ENCODE peak calls at places on chromosomes 3 and 15, in seven cellular contexts. One of them, this sample, is unnamed.

GRCh38 chr15:49196856-49197255 is 26.8 kb downstream of the GALK2 start:
- DNase-seq in Karpas-422: no peak
- DNase-seq in GM23248: no peak
- DNase-seq in colonic mucosa: no peak
- DNase-seq in fibroblast of lung: no peak
- DNase-seq in neuronal stem cell: no peak
- DNase-seq in PC-3: no peak
- DNase-seq in this sample: no peak

GRCh38 chr15:56052389-56053045 is 59.1 kb upstream of the NEDD4 start:
- DNase-seq in PC-3: peak; percentile 67
- DNase-seq in colonic mucosa: no peak
- DNase-seq in neuronal stem cell: no peak
- DNase-seq in fibroblast of lung: peak; percentile 53
- DNase-seq in GM23248: peak; percentile 71
- DNase-seq in Karpas-422: peak; percentile 77
- DNase-seq in this sample: peak; percentile 42

GRCh38 chr3:158167737-158168469 is 58.0 kb downstream of the RSRC1 start:
- DNase-seq in fibroblast of lung: peak; percentile 98
- DNase-seq in PC-3: peak; percentile 90
- DNase-seq in Karpas-422: no peak
- DNase-seq in GM23248: peak; percentile 95
- DNase-seq in neuronal stem cell: no peak
- DNase-seq in colonic mucosa: no peak
- DNase-seq in this sample: peak; percentile 98

GRCh38 chr15:81023483-81024264 is 23.0 kb downstream of the TLNRD1 start:
- DNase-seq in fibroblast of lung: peak; percentile 69
- DNase-seq in colonic mucosa: peak; percentile 49
- DNase-seq in Karpas-422: no peak
- DNase-seq in GM23248: peak; percentile 92
- DNase-seq in neuronal stem cell: no peak
- DNase-seq in PC-3: peak; percentile 15
- DNase-seq in this sample: peak; percentile 61

GRCh38 chr3:73804204-73804603 is 179.5 kb upstream of the PDZRN3 start:
- DNase-seq in GM23248: no peak
- DNase-seq in PC-3: no peak
- DNase-seq in colonic mucosa: no peak
- DNase-seq in Karpas-422: no peak
- DNase-seq in neuronal stem cell: no peak
- DNase-seq in fibroblast of lung: no peak
- DNase-seq in this sample: no peak

GRCh38 chr3:53101956-53102355 is 28.3 kb downstream of the RFT1 start:
- DNase-seq in fibroblast of lung: no peak
- DNase-seq in PC-3: no peak
- DNase-seq in Karpas-422: no peak
- DNase-seq in GM23248: no peak
- DNase-seq in colonic mucosa: no peak
- DNase-seq in neuronal stem cell: no peak
- DNase-seq in this sample: no peak

GRCh38 chr3:73511555-73511954 is 113.2 kb downstream of the PDZRN3 start:
- DNase-seq in GM23248: no peak
- DNase-seq in Karpas-422: no peak
- DNase-seq in fibroblast of lung: no peak
- DNase-seq in neuronal stem cell: no peak
- DNase-seq in PC-3: no peak
- DNase-seq in colonic mucosa: peak; percentile 43
- DNase-seq in this sample: no peak

GRCh38 chr3:138450704-138451424 is 16.4 kb downstream of the ESYT3 start:
- DNase-seq in Karpas-422: no peak
- DNase-seq in PC-3: no peak
- DNase-seq in fibroblast of lung: no peak
- DNase-seq in neuronal stem cell: no peak
- DNase-seq in GM23248: no peak
- DNase-seq in colonic mucosa: no peak
- DNase-seq in this sample: no peak

GRCh38 chr15:29924750-29925149 is 102.5 kb upstream of the TJP1 start:
- DNase-seq in GM23248: peak; percentile 48
- DNase-seq in neuronal stem cell: peak; percentile 62
- DNase-seq in fibroblast of lung: peak; percentile 93
- DNase-seq in colonic mucosa: no peak
- DNase-seq in Karpas-422: no peak
- DNase-seq in PC-3: peak; percentile 89
- DNase-seq in this sample: peak; percentile 89

GRCh38 chr3:156643729-156644389 is 30.5 kb upstream of the TIPARP start:
- DNase-seq in neuronal stem cell: no peak
- DNase-seq in Karpas-422: peak; percentile 57
- DNase-seq in fibroblast of lung: peak; percentile 44
- DNase-seq in PC-3: no peak
- DNase-seq in GM23248: peak; percentile 62
- DNase-seq in colonic mucosa: peak; percentile 27
- DNase-seq in this sample: peak; percentile 37

GRCh38 chr3:36483709-36484108 is 103.4 kb downstream of the STAC start:
- DNase-seq in neuronal stem cell: no peak
- DNase-seq in GM23248: no peak
- DNase-seq in fibroblast of lung: no peak
- DNase-seq in colonic mucosa: no peak
- DNase-seq in Karpas-422: no peak
- DNase-seq in PC-3: no peak
- DNase-seq in this sample: no peak

GRCh38 chr15:78712797-78713515 is 71.9 kb upstream of the CHRNB4 start:
- DNase-seq in colonic mucosa: no peak
- DNase-seq in neuronal stem cell: no peak
- DNase-seq in fibroblast of lung: no peak
- DNase-seq in PC-3: no peak
- DNase-seq in Karpas-422: no peak
- DNase-seq in GM23248: no peak
- DNase-seq in this sample: no peak

GRCh38 chr15:83320404-83320803 is 35.9 kb upstream of the BNC1 start:
- DNase-seq in PC-3: no peak
- DNase-seq in fibroblast of lung: peak; percentile 77
- DNase-seq in colonic mucosa: no peak
- DNase-seq in Karpas-422: no peak
- DNase-seq in neuronal stem cell: no peak
- DNase-seq in GM23248: peak; percentile 17
- DNase-seq in this sample: peak; percentile 75

GRCh38 chr3:10505050-10505790 is at the start of gene ATP2B2:
- DNase-seq in colonic mucosa: no peak
- DNase-seq in fibroblast of lung: peak; percentile 9
- DNase-seq in Karpas-422: no peak
- DNase-seq in GM23248: peak; percentile 13
- DNase-seq in PC-3: no peak
- DNase-seq in neuronal stem cell: peak; percentile 24
- DNase-seq in this sample: no peak

GRCh38 chr3:12955651-12956315 is 114.4 kb upstream of the RPL32 start:
- DNase-seq in neuronal stem cell: no peak
- DNase-seq in colonic mucosa: no peak
- DNase-seq in PC-3: no peak
- DNase-seq in fibroblast of lung: no peak
- DNase-seq in GM23248: no peak
- DNase-seq in Karpas-422: no peak
- DNase-seq in this sample: no peak

GRCh38 chr3:110881069-110881468 is 190.5 kb upstream of the NECTIN3 start:
- DNase-seq in GM23248: peak; percentile 13
- DNase-seq in Karpas-422: no peak
- DNase-seq in PC-3: peak; percentile 64
- DNase-seq in colonic mucosa: peak; percentile 28
- DNase-seq in neuronal stem cell: no peak
- DNase-seq in fibroblast of lung: peak; percentile 61
- DNase-seq in this sample: peak; percentile 49

GRCh38 chr3:120816728-120817127 is 74.2 kb downstream of the GTF2E1 start:
- DNase-seq in colonic mucosa: no peak
- DNase-seq in fibroblast of lung: peak; percentile 18
- DNase-seq in Karpas-422: no peak
- DNase-seq in PC-3: no peak
- DNase-seq in GM23248: no peak
- DNase-seq in neuronal stem cell: no peak
- DNase-seq in this sample: no peak

GRCh38 chr3:111768571-111769100 is 90.4 kb upstream of the PHLDB2 start:
- DNase-seq in GM23248: peak; percentile 97
- DNase-seq in neuronal stem cell: no peak
- DNase-seq in Karpas-422: no peak
- DNase-seq in PC-3: peak; percentile 97
- DNase-seq in fibroblast of lung: peak; percentile 100
- DNase-seq in colonic mucosa: no peak
- DNase-seq in this sample: peak; percentile 100

GRCh38 chr3:42871592-42872196 is 4.0 kb downstream of the CYP8B1 start:
- DNase-seq in fibroblast of lung: peak; percentile 14
- DNase-seq in PC-3: no peak
- DNase-seq in colonic mucosa: no peak
- DNase-seq in Karpas-422: peak; percentile 20
- DNase-seq in GM23248: no peak
- DNase-seq in neuronal stem cell: no peak
- DNase-seq in this sample: no peak

GRCh38 chr3:42874749-42875148 is 930 bp downstream of the CYP8B1 start:
- DNase-seq in fibroblast of lung: no peak
- DNase-seq in PC-3: no peak
- DNase-seq in colonic mucosa: no peak
- DNase-seq in Karpas-422: peak; percentile 28
- DNase-seq in GM23248: no peak
- DNase-seq in neuronal stem cell: no peak
- DNase-seq in this sample: no peak

GRCh38 chr3:42872718-42873117 is 3.0 kb downstream of the CYP8B1 start:
- DNase-seq in neuronal stem cell: no peak
- DNase-seq in colonic mucosa: no peak
- DNase-seq in Karpas-422: no peak
- DNase-seq in GM23248: peak; percentile 20
- DNase-seq in fibroblast of lung: no peak
- DNase-seq in PC-3: no peak
- DNase-seq in this sample: no peak

GRCh38 chr3:42875325-42876151 is at the start of gene CYP8B1:
- DNase-seq in neuronal stem cell: no peak
- DNase-seq in Karpas-422: peak; percentile 29
- DNase-seq in PC-3: no peak
- DNase-seq in fibroblast of lung: no peak
- DNase-seq in GM23248: no peak
- DNase-seq in colonic mucosa: no peak
- DNase-seq in this sample: no peak

DNA sequence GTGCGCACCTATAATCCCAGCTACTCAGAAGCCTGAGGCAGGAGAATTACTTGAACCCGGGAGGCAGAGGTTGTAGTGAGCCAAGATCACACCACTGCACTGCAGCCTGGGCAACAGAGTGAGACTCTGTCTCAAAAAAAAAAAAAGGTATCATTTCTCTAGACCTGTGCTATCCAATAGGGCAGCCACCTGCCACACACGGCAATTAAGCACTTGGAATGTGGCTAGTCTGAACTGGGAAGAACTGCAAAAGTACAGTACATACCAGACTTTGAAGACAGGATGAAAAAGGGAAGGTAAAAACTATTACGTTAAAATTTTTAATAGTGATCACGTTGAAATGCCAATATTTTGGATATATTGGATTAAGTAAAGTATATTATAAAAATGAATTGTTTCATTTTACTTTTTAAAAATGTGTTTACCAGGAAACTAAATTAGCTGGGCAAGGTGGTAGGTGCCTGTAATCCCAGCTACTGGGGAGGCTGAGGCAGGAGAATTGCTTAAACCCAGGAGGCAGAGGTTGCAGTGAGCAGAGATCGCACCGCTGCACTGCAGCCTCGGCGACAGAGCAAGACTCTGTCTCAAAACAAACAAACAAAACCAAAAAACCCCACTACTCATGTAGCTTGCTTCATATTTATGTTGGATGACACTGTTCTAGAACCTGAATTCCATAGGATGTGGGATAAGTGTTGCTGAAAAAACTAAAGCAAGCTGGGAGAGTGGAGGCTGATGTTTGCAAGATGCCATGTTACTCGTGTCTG is 2.3 kb downstream of the CYP8B1 start:
- DNase-seq in colonic mucosa: no peak
- DNase-seq in GM23248: no peak
- DNase-seq in Karpas-422: peak; percentile 9
- DNase-seq in fibroblast of lung: no peak
- DNase-seq in PC-3: no peak
- DNase-seq in neuronal stem cell: no peak
- DNase-seq in this sample: no peak
- H3K9ac ChIP-seq in colonic mucosa: no peak overlapping the region
- H3K9ac ChIP-seq in GM23248: no peak overlapping the region
- H3K9ac ChIP-seq in Karpas-422: no peak overlapping the region
- H3K9ac ChIP-seq in fibroblast of lung: no peak overlapping the region
- H3K9ac ChIP-seq in PC-3: no peak overlapping the region
- H3K9ac ChIP-seq in neuronal stem cell: no peak overlapping the region
- H3K9ac ChIP-seq in this sample: no peak overlapping the region

DNA sequence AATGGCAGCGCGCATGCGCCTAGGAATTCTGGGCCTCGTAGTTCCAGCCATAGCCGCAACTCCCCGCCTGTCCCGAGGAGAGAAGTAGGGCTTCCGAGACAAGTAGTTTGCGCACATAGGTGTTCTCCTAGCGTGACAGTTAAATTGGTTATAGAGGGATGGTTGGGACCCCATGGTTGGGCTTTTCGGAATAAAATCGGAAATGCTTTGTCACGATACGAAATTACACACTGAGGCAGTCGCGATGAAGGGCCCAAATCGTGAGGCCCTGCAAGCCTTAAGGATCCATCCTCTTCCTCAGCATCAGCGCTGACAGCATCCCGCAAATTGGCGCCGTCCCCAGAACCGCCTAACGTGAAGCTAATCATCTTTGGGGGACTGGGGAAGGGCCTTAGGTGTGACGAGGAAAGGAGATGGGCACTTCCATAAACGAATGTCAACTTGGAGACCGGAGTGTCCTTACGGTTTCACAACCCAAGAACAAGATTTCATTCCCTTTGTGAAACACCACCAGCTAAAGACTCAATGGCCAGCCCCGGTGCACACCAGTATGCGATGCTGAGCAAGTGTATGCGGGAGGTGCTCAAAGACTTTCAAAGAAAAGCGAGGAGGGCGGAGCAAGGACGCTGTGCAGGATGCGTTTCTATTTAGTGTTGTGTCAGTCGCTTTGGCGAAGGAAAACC is 612 bp upstream of the TTBK2 start:
- DNase-seq in GM23248: peak; percentile 67
- DNase-seq in fibroblast of lung: peak; percentile 20
- DNase-seq in Karpas-422: peak; percentile 61
- DNase-seq in neuronal stem cell: peak; percentile 12
- DNase-seq in colonic mucosa: peak; percentile 46
- DNase-seq in PC-3: no peak
- DNase-seq in this sample: peak; percentile 12
- H3K27ac ChIP-seq in GM23248: no peak overlapping the region
- H3K27ac ChIP-seq in fibroblast of lung: peak overlapping the region; percentile 6
- H3K27ac ChIP-seq in Karpas-422: no peak overlapping the region
- H3K27ac ChIP-seq in neuronal stem cell: no peak overlapping the region
- H3K27ac ChIP-seq in colonic mucosa: peak overlapping the region; percentile 3
- H3K27ac ChIP-seq in PC-3: no peak overlapping the region
- H3K27ac ChIP-seq in this sample: peak overlapping the region; percentile 2

DNA sequence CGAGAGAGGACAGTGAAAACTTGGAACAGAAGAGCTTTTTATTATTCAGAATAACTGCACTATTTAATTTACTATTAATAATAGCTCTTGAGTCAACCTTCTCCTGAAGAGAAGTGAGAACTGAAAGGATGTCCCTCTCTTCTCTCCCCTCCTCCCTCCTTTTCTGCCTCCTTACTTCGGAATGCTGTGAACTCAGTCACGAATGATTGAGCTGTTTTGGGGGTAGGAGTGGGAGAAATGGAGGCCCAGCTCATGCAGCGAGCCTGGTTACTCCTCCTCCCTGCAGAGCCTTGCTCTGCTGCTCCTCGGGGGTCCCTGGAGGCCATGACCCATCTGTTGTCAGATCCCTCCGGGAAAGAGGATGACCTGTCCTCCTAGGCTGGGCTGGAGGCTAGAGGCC is 20.3 kb upstream of the INSYN1 start:
- DNase-seq in GM23248: no peak
- DNase-seq in fibroblast of lung: no peak
- DNase-seq in PC-3: no peak
- DNase-seq in neuronal stem cell: no peak
- DNase-seq in colonic mucosa: no peak
- DNase-seq in Karpas-422: no peak
- DNase-seq in this sample: no peak
- H3K9ac ChIP-seq in GM23248: no peak overlapping the region
- H3K9ac ChIP-seq in fibroblast of lung: no peak overlapping the region
- H3K9ac ChIP-seq in PC-3: no peak overlapping the region
- H3K9ac ChIP-seq in neuronal stem cell: no peak overlapping the region
- H3K9ac ChIP-seq in colonic mucosa: no peak overlapping the region
- H3K9ac ChIP-seq in Karpas-422: no peak overlapping the region
- H3K9ac ChIP-seq in this sample: no peak overlapping the region

GRCh38 chr15:63466378-63467192 is 37.8 kb upstream of the USP3 start:
- DNase-seq in Karpas-422: peak; percentile 81
- DNase-seq in PC-3: peak; percentile 72
- DNase-seq in neuronal stem cell: peak; percentile 43
- DNase-seq in fibroblast of lung: peak; percentile 53
- DNase-seq in colonic mucosa: peak; percentile 79
- DNase-seq in GM23248: peak; percentile 66
- DNase-seq in this sample: peak; percentile 46
- H3K27ac ChIP-seq in Karpas-422: no peak overlapping the region
- H3K27ac ChIP-seq in PC-3: no peak overlapping the region
- H3K27ac ChIP-seq in neuronal stem cell: no peak overlapping the region
- H3K27ac ChIP-seq in fibroblast of lung: no peak overlapping the region
- H3K27ac ChIP-seq in colonic mucosa: no peak overlapping the region
- H3K27ac ChIP-seq in GM23248: no peak overlapping the region
- H3K27ac ChIP-seq in this sample: no peak overlapping the region